ENCODE peak calls at places on chromosomes 12 and 14, in five cellular contexts. V is choroid plexus epithelial cell, C is OCI-LY7, L is foreskin fibroblast, S is cardiac fibroblast. H is an unnamed sample.

GRCh38 chr12:1916396-1917171 is 1.9 kb downstream of the CACNA2D4 start:
- DNase-seq in V (peak), C (no peak), L (no peak), S (no peak), H (no peak)

GRCh38 chr14:99946652-99947489 is 118.4 kb upstream of the EVL start:
- DNase-seq in V (no peak), C (peak), L (peak), S (peak), H (no peak)

GRCh38 chr12:62701492-62701891 is 233.5 kb downstream of the PPM1H start:
- DNase-seq in V (no peak), C (no peak), L (no peak), S (no peak), H (no peak)

GRCh38 chr12:89690925-89691324 is 17.7 kb downstream of the ATP2B1 start:
- DNase-seq in V (no peak), C (no peak), L (peak), S (peak), H (no peak)

GRCh38 chr12:48966177-48966890 is 5.2 kb downstream of the WNT10B start:
- DNase-seq in V (no peak), C (no peak), L (no peak), S (no peak), H (no peak)

GRCh38 chr12:128844031-128844635 is 9.1 kb upstream of the GLT1D1 start:
- DNase-seq in V (no peak), C (no peak), L (no peak), S (no peak), H (no peak)

GRCh38 chr12:111766608-111767361 is at the start of gene ALDH2:
- DNase-seq in V (peak), C (peak), L (peak), S (peak), H (no peak)

GRCh38 chr12:45232771-45233372 is 17.0 kb downstream of the ANO6 start:
- DNase-seq in V (peak), C (no peak), L (peak), S (peak), H (peak)

GRCh38 chr12:57148469-57149308 is 1.3 kb upstream of the LRP1-AS start:
- DNase-seq in V (peak), C (no peak), L (peak), S (peak), H (no peak)

GRCh38 chr14:93128785-93129459 is 13.2 kb upstream of the ITPK1 start:
- DNase-seq in V (no peak), C (no peak), L (no peak), S (no peak), H (no peak)

GRCh38 chr14:93135399-93135798 is 19.7 kb upstream of the ITPK1 start:
- DNase-seq in V (no peak), C (no peak), L (no peak), S (no peak), H (no peak)

GRCh38 chr14:93133476-93133875 is 17.8 kb upstream of the ITPK1 start:
- DNase-seq in V (peak), C (no peak), L (peak), S (peak), H (no peak)

GRCh38 chr14:93136009-93136408 is 20.3 kb upstream of the ITPK1 start:
- DNase-seq in V (no peak), C (no peak), L (no peak), S (no peak), H (no peak)

DNA sequence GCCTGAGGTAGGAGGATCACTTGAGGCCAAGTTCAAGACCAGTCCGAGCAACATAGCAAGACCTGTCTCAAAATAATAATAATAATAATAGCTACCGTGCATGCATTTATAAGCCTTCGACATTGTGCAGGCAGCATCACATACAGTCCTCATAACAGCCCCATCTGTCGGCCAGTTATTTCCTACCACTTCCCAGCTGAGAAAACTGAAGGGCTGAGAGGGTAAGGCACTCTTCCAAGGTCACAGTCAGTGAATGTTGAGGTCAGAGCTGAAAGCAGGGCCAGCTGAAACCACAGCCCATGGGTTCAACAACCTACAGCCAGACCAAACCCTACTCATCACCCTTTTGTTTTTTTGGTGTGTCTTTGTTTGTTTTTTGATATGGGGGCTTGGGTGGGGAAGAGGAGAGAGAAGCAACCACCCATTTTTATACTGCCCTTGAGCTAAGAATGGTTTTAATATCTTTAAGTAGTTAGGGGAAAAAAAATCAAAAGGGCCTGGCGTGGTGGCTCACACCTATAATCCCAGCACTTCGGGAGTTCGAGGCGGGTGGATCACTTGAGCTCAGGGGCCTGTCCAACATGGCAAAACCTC is 16.8 kb upstream of the ITPK1 start:
- DNase-seq in V (peak), C (peak), L (peak), S (peak), H (no peak)
- TF ChIP-seq CTCF in V (peak), C (peak), L (peak), S (peak), H (peak)

GRCh38 chr14:69129264-69129880 is 23.5 kb downstream of the DCAF5 start:
- DNase-seq in V (peak), C (peak), L (peak), S (peak), H (peak)
- H3K4me3 ChIP-seq in V (no peak), C (no peak), L (no peak), S (no peak), H (no peak)

GRCh38 chr14:82432531-82432930 is 898.9 kb upstream of the SEL1L start:
- DNase-seq in V (no peak), C (no peak), L (no peak), S (no peak), H (no peak)
- TF ChIP-seq CTCF in V (no peak), C (no peak), L (no peak), S (no peak), H (no peak)

GRCh38 chr12:53995311-53996187 is 4.4 kb upstream of the HOXC9 start:
- DNase-seq in V (no peak), C (no peak), L (no peak), S (no peak), H (no peak)
- H3K4me3 ChIP-seq in V (peak), C (peak), L (peak), S (peak), H (peak)

GRCh38 chr12:6644903-6645302 is 2.3 kb downstream of the ACRBP start:
- DNase-seq in V (no peak), C (no peak), L (no peak), S (no peak), H (no peak)
- TF ChIP-seq CTCF in V (peak), C (peak), L (no peak), S (no peak), H (peak)

DNA sequence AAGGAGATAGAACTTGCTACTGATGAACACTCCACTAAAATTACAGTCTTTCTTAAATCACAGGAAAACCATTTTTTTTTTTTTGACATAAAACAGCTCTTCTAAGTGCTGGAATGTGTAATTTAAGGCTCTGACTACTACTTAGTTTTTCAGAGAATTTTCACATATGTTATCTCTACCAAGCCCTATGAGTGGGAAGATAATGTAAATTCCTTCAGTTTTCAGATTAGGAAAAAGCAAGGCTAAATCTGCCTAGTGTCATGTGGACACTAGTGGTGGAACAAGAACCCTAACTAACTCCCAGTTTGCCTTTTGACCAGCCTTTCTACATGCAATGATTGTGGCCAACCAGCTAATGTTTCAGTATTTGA is 37.3 kb upstream of the CSRP2 start:
- DNase-seq in V (peak), C (no peak), L (no peak), S (no peak), H (no peak)
- H3K4me3 ChIP-seq in V (no peak), C (no peak), L (no peak), S (no peak), H (no peak)

DNA sequence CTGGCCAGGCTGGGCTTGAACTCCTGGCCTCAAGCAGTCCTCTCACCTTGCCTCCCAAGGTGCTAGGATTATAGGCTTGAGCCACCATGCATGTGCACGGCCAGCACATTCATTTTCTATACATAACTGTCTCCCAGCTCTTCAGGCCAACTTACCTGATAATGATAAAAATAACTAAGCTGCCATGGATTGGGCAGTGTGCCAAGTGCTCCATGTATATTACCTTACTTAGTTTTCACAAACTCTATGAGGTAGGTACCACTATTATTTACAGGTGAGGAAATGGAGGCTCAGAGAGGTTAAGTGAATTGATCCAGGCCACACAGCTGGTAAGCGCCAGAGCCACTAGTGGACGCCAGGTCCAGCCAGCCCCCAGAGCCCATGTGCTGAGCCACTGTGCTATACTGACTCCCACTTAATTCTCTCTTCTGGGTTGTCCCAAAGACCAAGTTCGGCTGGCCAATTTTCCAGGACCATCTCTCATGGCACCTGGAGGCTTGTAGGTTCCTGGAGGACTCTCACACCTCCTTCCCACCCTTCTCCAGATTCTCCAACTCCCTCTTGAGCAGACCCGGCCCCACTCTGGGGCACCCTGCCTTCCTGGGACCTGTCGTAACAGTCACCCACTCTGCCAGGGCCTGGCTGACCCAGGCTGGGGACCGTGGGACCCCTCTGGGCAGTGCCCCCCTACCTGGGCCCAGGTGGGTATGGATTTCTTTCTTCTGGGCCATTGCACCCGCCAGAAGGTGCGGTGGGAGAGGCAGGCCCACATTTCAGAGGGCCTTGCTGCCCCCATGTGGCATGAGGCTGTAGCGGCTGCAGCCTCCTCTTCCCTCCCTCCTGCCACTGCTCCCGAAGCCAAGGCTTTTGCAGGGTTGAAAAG is 30.2 kb upstream of the CIPC start:
- DNase-seq in V (peak), C (peak), L (peak), S (peak), H (no peak)
- TF ChIP-seq CTCF in V (peak), C (peak), L (peak), S (peak), H (peak)

GRCh38 chr12:8145754-8146415 is 10.9 kb upstream of the ZNF705A start:
- DNase-seq in V (peak), C (no peak), L (peak), S (peak), H (no peak)
- H3K4me3 ChIP-seq in V (peak), C (no peak), L (peak), S (no peak), H (no peak)

DNA sequence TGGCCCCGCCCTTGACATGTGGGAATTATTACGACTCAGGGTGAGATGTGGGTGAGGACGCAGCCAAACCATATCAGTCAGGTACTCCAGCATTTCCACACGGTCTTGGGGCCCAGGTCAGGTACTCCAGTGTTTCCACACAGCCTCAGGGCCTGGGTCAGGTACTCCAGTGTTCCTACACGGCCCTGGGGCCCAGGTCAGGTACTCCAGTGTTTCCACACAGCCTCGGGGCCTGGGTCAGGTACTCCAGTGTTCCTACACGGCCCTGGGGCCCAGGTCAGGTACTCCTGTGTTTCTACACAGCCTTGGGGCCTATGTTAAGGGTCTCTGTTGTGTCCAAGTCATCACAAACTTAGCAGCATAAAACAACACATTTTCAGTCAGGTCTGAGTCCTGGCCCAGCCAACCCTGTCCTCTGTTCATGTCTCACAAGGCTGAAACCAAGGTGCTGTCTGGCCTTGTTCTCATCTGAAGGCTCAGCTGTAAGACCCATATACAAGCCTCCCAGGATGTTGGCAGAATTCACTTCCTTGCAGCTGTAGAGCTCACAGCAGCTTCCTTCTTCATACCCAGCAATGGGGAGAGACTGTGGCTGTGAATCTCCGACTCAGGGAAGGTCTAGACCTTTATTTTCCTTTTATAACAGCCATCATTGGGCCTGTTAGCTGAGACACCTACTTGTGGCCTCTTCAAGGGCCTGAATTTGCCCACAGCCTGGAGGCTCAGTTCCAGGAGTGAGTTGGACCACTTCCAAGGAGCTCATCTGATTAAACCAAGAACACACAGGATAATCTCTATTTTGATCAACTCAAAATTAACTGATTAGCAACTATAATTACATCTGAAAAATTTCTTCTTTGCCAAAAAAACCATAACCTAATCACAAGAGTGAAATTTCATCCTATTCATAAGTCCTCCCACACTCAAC is 107.5 kb upstream of the SFSWAP start:
- DNase-seq in V (no peak), C (peak), L (no peak), S (no peak), H (no peak)
- TF ChIP-seq CTCF in V (no peak), C (no peak), L (no peak), S (no peak), H (no peak)

H was measured in HFF-Myc.